ENCODE peak calls at places on chromosomes 4 and X, in five cellular contexts. Y is left cardiac atrium; I is caudate nucleus; E is activated naive CD8-positive, alpha-beta T cell treated with anti-CD3 and anti-CD28 coated beads, Interleukin-2, amount 50 U/mL, for 16 hours; Q is T-cell. X is an unnamed sample.

GRCh38 chr4:163871078-163871477 is 376.6 kb downstream of the TMA16 start:
- DNase-seq in Y (no peak), I (no peak), E (no peak), Q (no peak), X (no peak)

GRCh38 chr4:155866177-155866576 is at the start of gene ASIC5:
- DNase-seq in Y (no peak), I (no peak), E (no peak), Q (no peak), X (no peak)

GRCh38 chrX:146887020-146887419 is 72.5 kb upstream of the CXorf51A start:
- DNase-seq in Y (no peak), I (no peak), E (no peak), Q (no peak), X (no peak)

GRCh38 chr4:10655968-10656367 is 28.6 kb downstream of the CLNK start:
- DNase-seq in Y (no peak), I (no peak), E (no peak), Q (no peak), X (no peak)

GRCh38 chr4:138677651-138678202 is 337.9 kb upstream of the NOCT start:
- DNase-seq in Y (no peak), I (no peak), E (no peak), Q (no peak), X (no peak)

GRCh38 chr4:108529984-108530901 is 90.1 kb upstream of the RPL34 start:
- DNase-seq in Y (no peak), I (no peak), E (no peak), Q (no peak), X (no peak)

GRCh38 chr4:183157215-183157614 is 58.2 kb downstream of the WWC2 start:
- DNase-seq in Y (no peak), I (no peak), E (no peak), Q (no peak), X (no peak)

GRCh38 chrX:103330601-103331397 is 760 bp downstream of the TCEAL7 start:
- DNase-seq in Y (no peak), I (peak; percentile 1), E (no peak), Q (no peak), X (peak; percentile 3)

GRCh38 chrX:106050054-106050453 is 11.5 kb upstream of the SERPINA7 start:
- DNase-seq in Y (no peak), I (no peak), E (no peak), Q (no peak), X (no peak)

GRCh38 chr4:24105183-24106039 is 215.6 kb upstream of the PPARGC1A start:
- DNase-seq in Y (peak; percentile 29), I (no peak), E (no peak), Q (no peak), X (no peak)

X was measured in hypothalamus.